ENCODE peak calls at places on chromosomes 3 and 15, in seven cellular contexts. V, C, X, D, Y, B and T are unnamed samples.

GRCh38 chr15:40064231-40064894 is 25.4 kb upstream of the SRP14 start:
- DNase-seq in X (no peak), Y (no peak), D (no peak), C (no peak), V (no peak), B (no peak), T (no peak)

GRCh38 chr15:48285329-48286214 is 45.7 kb upstream of the DUT start:
- DNase-seq in X (peak), D (peak), Y (peak), V (no peak), C (peak), B (peak), T (peak)

GRCh38 chr3:125671461-125672243 is 76.4 kb upstream of the OSBPL11 start:
- DNase-seq in X (no peak), V (no peak), Y (no peak), C (no peak), D (no peak), B (no peak), T (no peak)

GRCh38 chr3:134527037-134527436 is 41.2 kb downstream of the CEP63 start:
- DNase-seq in Y (peak), B (no peak), D (peak), C (no peak), V (peak), X (no peak), T (peak)

GRCh38 chr3:128170866-128171516 is 17.7 kb downstream of the EEFSEC start:
- DNase-seq in V (no peak), D (peak), C (peak), Y (peak), X (no peak), B (peak), T (peak)

GRCh38 chr3:15427981-15428380 is 583 bp downstream of the EAF1 start:
- DNase-seq in X (no peak), B (peak), D (peak), C (no peak), Y (peak), V (no peak), T (no peak)

GRCh38 chr15:61830536-61831330 is 229.5 kb downstream of the VPS13C start:
- DNase-seq in X (no peak), Y (peak), V (no peak), C (no peak), D (no peak), B (no peak), T (no peak)

GRCh38 chr3:196073188-196073838 is 8.6 kb downstream of the TFRC start:
- DNase-seq in V (no peak), X (peak), D (peak), C (peak), Y (peak), B (peak), T (peak)

GRCh38 chr3:50120364-50121095 is 31.8 kb downstream of the RBM5 start:
- DNase-seq in X (no peak), D (no peak), C (no peak), V (no peak), Y (no peak), B (no peak), T (no peak)

GRCh38 chr3:50194903-50195500 is 3.6 kb downstream of the GNAT1 start:
- DNase-seq in V (no peak), B (peak), D (peak), X (no peak), C (peak), Y (peak), T (peak)

GRCh38 chr15:101455291-101455916 is 34.1 kb downstream of the PCSK6 start:
- DNase-seq in B (no peak), D (no peak), C (no peak), X (no peak), Y (peak), V (no peak), T (no peak)

GRCh38 chr15:73317651-73318462 is 50.9 kb downstream of the HCN4 start:
- DNase-seq in C (no peak), D (no peak), V (no peak), B (no peak), Y (peak), X (no peak), T (no peak)

GRCh38 chr15:57685719-57686118 is 20.8 kb upstream of the POLR2M start:
- DNase-seq in X (no peak), Y (no peak), D (no peak), B (no peak), V (no peak), C (no peak), T (no peak)

GRCh38 chr3:13188380-13188779 is 115.2 kb upstream of the IQSEC1 start:
- DNase-seq in D (no peak), B (no peak), V (no peak), X (no peak), Y (no peak), C (no peak), T (no peak)

GRCh38 chr3:13188975-13189374 is 115.7 kb upstream of the IQSEC1 start:
- DNase-seq in X (no peak), Y (no peak), C (no peak), V (no peak), B (no peak), D (no peak), T (no peak)

GRCh38 chr3:13190376-13190762 is 117.1 kb upstream of the IQSEC1 start:
- DNase-seq in C (no peak), B (no peak), D (peak), X (no peak), V (no peak), Y (no peak), T (no peak)

GRCh38 chr3:13191016-13191415 is 117.8 kb upstream of the IQSEC1 start:
- DNase-seq in C (no peak), X (no peak), B (no peak), V (no peak), D (no peak), Y (no peak), T (no peak)

DNA sequence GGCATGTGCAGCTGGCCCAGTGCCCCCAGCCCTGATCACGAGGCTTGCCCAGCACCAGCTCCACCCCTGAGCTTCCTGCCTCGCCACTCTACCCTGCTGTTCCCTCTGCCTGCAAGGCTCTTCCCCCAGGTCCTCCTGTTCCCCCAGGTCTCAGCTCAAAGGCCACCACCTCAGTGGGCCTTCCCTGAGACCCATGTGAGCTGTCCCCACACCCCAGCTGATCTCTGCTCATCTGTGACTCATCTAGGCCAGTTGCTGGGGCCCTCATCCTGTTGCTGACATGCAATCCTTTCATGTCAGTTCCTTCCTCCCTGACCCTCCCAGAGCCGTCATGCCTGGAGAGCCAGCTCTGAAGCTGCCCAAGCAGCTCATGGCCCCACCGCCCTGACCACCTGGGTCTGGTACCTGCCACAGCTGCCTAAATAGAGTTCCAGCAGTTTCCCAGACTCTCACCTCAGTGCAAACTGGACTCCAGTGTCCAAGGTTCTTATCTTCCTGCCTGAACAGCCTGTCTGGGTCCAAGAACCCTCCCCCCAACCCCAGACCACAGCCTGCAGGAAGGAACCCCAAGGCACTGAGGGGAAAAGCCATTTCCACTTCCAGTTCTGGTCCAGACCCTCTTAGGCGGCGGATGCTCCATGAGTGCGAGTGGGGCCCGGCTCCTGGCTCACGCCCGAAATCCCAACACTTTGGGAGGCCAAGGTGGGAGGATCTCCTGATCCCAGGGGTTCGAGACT is 116.6 kb upstream of the IQSEC1 start:
- DNase-seq in B (no peak), X (no peak), V (no peak), Y (no peak), D (peak), C (no peak), T (no peak)
- TF ChIP-seq JUND in B (no peak), X (no peak), V (no peak), Y (no peak), D (peak), C (peak), T (no peak)

GRCh38 chr3:56823984-56824703 is 22.4 kb upstream of the ARHGEF3 start:
- DNase-seq in X (no peak), C (no peak), D (no peak), V (no peak), Y (no peak), B (no peak), T (no peak)

GRCh38 chr3:56823421-56823926 is 21.7 kb upstream of the ARHGEF3 start:
- DNase-seq in C (no peak), X (no peak), V (no peak), B (no peak), D (no peak), Y (no peak), T (no peak)

GRCh38 chr3:56822501-56822900 is 20.8 kb upstream of the ARHGEF3 start:
- DNase-seq in D (no peak), B (no peak), X (no peak), V (no peak), Y (no peak), C (no peak), T (no peak)

GRCh38 chr3:56826831-56827722 is 25.3 kb upstream of the ARHGEF3 start:
- DNase-seq in B (no peak), V (no peak), D (peak), Y (no peak), X (no peak), C (no peak), T (no peak)

GRCh38 chr3:56825579-56826438 is 24.1 kb upstream of the ARHGEF3 start:
- DNase-seq in X (no peak), C (no peak), Y (no peak), B (no peak), D (no peak), V (no peak), T (no peak)
- TF ChIP-seq JUND in X (no peak), C (no peak), Y (no peak), B (no peak), D (no peak), V (no peak), T (no peak)

DNA sequence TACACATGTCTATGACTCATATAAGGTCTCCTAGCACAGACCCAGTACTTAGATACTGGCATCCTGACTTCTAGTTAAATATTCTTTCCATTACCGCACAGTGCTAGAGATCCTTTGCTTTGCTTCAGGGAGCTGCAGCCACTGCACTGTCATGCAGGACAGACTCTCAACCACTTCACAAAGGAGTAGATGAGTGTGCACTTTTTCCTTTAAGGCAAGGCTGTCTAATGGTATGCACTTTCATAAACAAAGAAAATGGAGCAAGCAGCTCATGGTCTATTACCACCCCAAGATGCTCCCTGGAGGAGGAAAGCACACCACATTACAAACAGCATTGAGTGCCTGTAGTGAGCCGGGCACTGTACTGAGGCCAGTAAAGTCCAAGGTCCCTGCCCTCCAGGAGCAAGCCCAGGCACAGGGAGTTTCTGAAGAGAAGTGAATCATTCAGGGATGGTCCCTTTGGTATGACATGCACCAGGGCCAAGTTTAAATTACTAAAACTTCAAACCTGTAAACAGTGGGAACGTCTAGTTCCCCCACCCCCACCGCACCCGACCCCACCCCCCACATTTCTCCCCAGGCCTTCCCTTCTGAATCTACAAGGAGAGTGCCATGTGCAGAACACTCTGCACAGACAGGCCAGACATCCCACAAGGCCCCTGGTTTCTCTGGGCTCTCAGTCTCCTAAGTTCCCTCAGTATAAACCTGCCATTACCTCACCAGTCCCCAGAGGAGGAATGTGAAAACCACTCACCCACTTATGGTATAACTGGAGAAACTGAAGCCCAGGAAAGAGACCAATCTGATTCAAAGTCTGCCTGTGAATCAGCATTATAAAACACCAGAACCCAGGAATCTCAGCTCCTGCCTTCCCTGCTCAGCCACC is 107.8 kb upstream of the BCL6 start:
- DNase-seq in B (no peak), Y (no peak), X (no peak), D (no peak), C (no peak), V (no peak), T (no peak)
- TF ChIP-seq JUND in B (no peak), Y (no peak), X (no peak), D (no peak), C (no peak), V (no peak), T (no peak)

GRCh38 chr3:54374214-54374855 is 252.0 kb downstream of the CACNA2D3 start:
- DNase-seq in X (no peak), C (no peak), Y (peak), V (no peak), D (peak), B (peak), T (no peak)
- TF ChIP-seq JUND in X (no peak), C (no peak), Y (no peak), V (no peak), D (no peak), B (no peak), T (no peak)

GRCh38 chr3:157463819-157464218 is 27.2 kb downstream of the PTX3 start:
- DNase-seq in D (no peak), B (no peak), Y (no peak), V (no peak), C (no peak), X (no peak), T (no peak)
- TF ChIP-seq JUND in D (no peak), B (no peak), Y (no peak), V (no peak), C (no peak), X (no peak), T (no peak)

DNA sequence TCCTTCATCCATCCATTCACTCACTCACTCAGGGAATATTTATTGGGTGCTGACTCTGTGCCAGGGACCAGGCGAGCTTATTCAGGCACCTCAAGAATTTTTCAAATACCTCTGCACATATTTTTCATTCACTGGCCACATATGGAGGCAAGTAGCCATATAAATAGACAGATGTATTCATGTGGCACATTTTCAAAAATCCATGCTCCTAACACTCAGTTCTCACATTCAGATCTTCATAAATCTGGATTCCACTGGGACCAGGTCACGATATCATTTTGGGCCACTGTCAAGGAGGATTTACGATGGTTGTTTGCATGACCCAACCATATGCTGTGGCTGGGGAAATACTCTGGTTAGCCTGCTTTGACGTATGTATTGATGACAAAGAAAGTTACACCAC is 241.8 kb upstream of the LRTM1 start:
- DNase-seq in Y (no peak), V (no peak), D (no peak), C (no peak), X (no peak), B (no peak), T (no peak)
- TF ChIP-seq JUND in Y (peak), V (no peak), D (no peak), C (no peak), X (no peak), B (no peak), T (no peak)

DNA sequence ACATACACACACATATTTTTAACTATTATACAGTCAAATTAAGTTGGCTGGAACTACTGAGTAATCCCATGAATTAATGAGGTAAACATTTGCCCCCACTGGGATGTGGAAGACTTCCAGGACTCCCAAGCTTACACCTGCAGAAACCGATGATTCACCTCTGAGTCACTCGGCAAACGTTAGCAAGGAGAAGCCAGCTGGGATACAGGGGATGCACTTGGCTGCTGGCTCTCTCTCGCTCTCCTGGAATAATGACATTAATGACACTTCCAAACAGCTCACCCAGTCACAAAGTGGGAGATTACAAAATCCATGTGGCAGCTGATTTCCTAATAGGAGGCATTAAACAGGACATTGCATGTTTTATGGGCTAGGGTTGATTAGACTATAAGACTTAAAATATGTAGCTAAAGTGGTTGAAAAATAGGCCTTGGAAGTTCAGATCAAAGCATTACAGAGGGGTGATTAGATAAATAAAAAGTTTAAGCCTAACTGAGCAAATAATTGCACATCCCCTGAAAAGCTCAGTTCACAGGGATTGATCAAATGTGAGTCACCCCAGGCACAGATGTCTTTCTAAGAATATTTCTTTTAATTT is 500.9 kb downstream of the SOX2 start:
- DNase-seq in B (no peak), C (peak), X (no peak), D (peak), V (peak), Y (peak), T (peak)
- TF ChIP-seq JUND in B (no peak), C (peak), X (no peak), D (peak), V (peak), Y (peak), T (peak)